ENCODE peak calls at places on chromosomes 1 and 21, in six cellular contexts. X is IMR-90, R is trophoblast cell, I is H1, D is mesendoderm, T is mesenchymal stem cell. S is an unnamed sample.

GRCh38 chr1:206464456-206464964 is 5.8 kb upstream of the IKBKE start:
- DNase-seq in X (peak; percentile 95), T (peak; percentile 84), R (no peak), I (no peak), D (no peak), S (no peak)

GRCh38 chr21:42163511-42163863 is 55.5 kb upstream of the ABCG1 start:
- DNase-seq in T (no peak), X (no peak), R (no peak), D (no peak), I (no peak), S (no peak)

GRCh38 chr1:119133987-119134386 is 6.5 kb downstream of the WARS2 start:
- DNase-seq in I (no peak), D (peak; percentile 70), R (no peak), T (no peak), X (peak; percentile 63), S (no peak)

GRCh38 chr1:199161766-199162303 is 523.0 kb downstream of the PTPRC start:
- DNase-seq in T (no peak), D (no peak), R (no peak), X (no peak), I (no peak), S (no peak)

GRCh38 chr21:33325222-33326067 is 675 bp downstream of the IFNAR1 start:
- DNase-seq in R (peak; percentile 77), I (no peak), X (peak; percentile 75), D (peak; percentile 28), T (peak; percentile 89), S (peak; percentile 5)

GRCh38 chr1:221604948-221605347 is 136.9 kb downstream of the DUSP10 start:
- DNase-seq in T (no peak), X (peak; percentile 30), D (no peak), R (no peak), I (no peak), S (no peak)

GRCh38 chr1:65147424-65148177 is 402 bp upstream of the AK4 start:
- DNase-seq in I (peak; percentile 67), X (no peak), R (no peak), D (peak; percentile 43), T (peak; percentile 15), S (peak; percentile 31)

GRCh38 chr1:8705104-8705503 is 112.3 kb downstream of the RERE start:
- DNase-seq in T (no peak), X (no peak), I (no peak), D (no peak), R (no peak), S (no peak)

GRCh38 chr1:219585837-219586465 is 27.0 kb downstream of the ZC3H11B start:
- DNase-seq in I (no peak), R (peak; percentile 93), X (no peak), T (no peak), D (no peak), S (no peak)

GRCh38 chr1:231684333-231685244 is 58.0 kb downstream of the DISC1 start:
- DNase-seq in X (peak; percentile 22), R (no peak), D (no peak), T (peak; percentile 46), I (no peak), S (no peak)

GRCh38 chr1:157000686-157001085 is 44.9 kb downstream of the ARHGEF11 start:
- DNase-seq in D (peak; percentile 71), T (no peak), I (peak; percentile 27), R (no peak), X (peak; percentile 32), S (no peak)

GRCh38 chr1:228270032-228270431 is 62.2 kb downstream of the OBSCN start:
- DNase-seq in D (no peak), R (no peak), T (peak; percentile 70), X (peak; percentile 81), I (no peak), S (no peak)

GRCh38 chr1:11752359-11753208 is 9.4 kb upstream of the C1orf167 start:
- DNase-seq in I (no peak), D (peak; percentile 74), R (peak; percentile 70), T (no peak), X (no peak), S (no peak)

GRCh38 chr1:113456967-113457366 is 66.7 kb downstream of the MAGI3 start:
- DNase-seq in T (peak; percentile 81), X (peak; percentile 98), R (no peak), D (peak; percentile 6), I (no peak), S (no peak)

GRCh38 chr1:86507935-86508582 is 38.8 kb upstream of the CLCA4 start:
- DNase-seq in X (peak; percentile 38), D (peak; percentile 60), R (no peak), I (no peak), T (peak; percentile 58), S (no peak)

GRCh38 chr1:233982827-233983518 is 78.5 kb downstream of the SLC35F3 start:
- DNase-seq in T (no peak), X (no peak), I (no peak), R (no peak), D (no peak), S (no peak)

GRCh38 chr1:63326106-63326472 is 3.7 kb downstream of the FOXD3 start:
- DNase-seq in X (no peak), D (peak; percentile 70), R (no peak), I (peak; percentile 60), T (no peak), S (no peak)

GRCh38 chr1:164748253-164748899 is 189.4 kb downstream of the PBX1 start:
- DNase-seq in R (peak; percentile 55), I (no peak), T (peak; percentile 96), D (peak; percentile 49), X (peak; percentile 99), S (peak; percentile 51)

GRCh38 chr1:3472088-3472850 is 17.8 kb downstream of the ARHGEF16 start:
- DNase-seq in D (no peak), X (no peak), R (no peak), T (no peak), I (no peak), S (no peak)

GRCh38 chr1:192739476-192740184 is 69.2 kb upstream of the RGS2 start:
- DNase-seq in D (no peak), X (no peak), I (no peak), R (peak; percentile 13), T (no peak), S (no peak)

GRCh38 chr21:26653431-26653830 is 80.3 kb upstream of the CYYR1 start:
- DNase-seq in X (no peak), D (no peak), R (no peak), T (no peak), I (no peak), S (no peak)

GRCh38 chr21:39630191-39630591 is 17.5 kb downstream of the B3GALT5 start:
- DNase-seq in I (no peak), T (peak; percentile 76), X (peak; percentile 25), R (no peak), D (no peak), S (no peak)

GRCh38 chr1:203267347-203267846 is 37.9 kb upstream of the BTG2 start:
- DNase-seq in D (peak; percentile 94), R (peak; percentile 79), X (peak; percentile 78), T (peak; percentile 90), I (peak; percentile 89), S (peak; percentile 91)

GRCh38 chr1:51535006-51535592 is 16.0 kb upstream of the EPS15 start:
- DNase-seq in T (peak; percentile 66), I (peak; percentile 54), R (peak; percentile 11), D (peak; percentile 81), X (peak; percentile 68), S (peak; percentile 21)

GRCh38 chr1:201369209-201369608 is 8.3 kb downstream of the TNNT2 start:
- DNase-seq in X (no peak), T (no peak), I (no peak), D (no peak), R (no peak), S (no peak)

GRCh38 chr1:245156736-245157505 is 2.1 kb downstream of the KIF26B start:
- DNase-seq in I (peak; percentile 58), T (peak; percentile 34), R (peak; percentile 60), X (peak; percentile 12), D (peak; percentile 75), S (no peak)
- H3K23ac ChIP-seq in I (no peak overlapping the region), T (no peak overlapping the region), R (no peak overlapping the region), X (no peak overlapping the region), D (peak overlapping the region; percentile 80), S (peak overlapping the region; percentile 16)

DNA sequence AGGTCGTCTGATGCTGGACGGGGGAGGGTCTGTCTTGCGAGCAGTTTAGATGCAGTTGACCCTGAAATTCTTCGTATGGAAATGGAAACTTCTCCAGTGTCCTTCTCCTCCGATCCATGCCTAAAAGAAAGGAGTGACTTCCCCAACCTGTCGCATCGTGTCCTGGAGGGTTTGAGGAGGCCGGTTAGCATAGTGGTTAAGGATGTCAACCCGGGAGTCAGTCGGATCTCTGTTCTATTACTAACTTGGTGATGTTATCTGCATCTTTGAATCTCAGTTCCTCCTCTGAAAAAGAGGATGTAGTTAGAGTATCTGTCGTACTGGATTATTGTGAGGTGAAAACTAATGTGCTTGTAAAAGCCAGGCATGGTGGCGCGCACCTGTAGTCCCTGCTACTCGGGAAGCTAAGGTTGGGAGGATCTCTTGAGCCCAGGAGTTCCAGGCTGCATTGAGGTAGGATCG is 700 bp downstream of the ZBTB8B start:
- DNase-seq in T (no peak), I (no peak), X (no peak), R (no peak), D (peak; percentile 21), S (no peak)
- H3K4me3 ChIP-seq in T (peak overlapping the region; percentile 72), I (peak overlapping the region; percentile 63), X (no peak overlapping the region), R (peak overlapping the region; percentile 80), D (peak overlapping the region; percentile 73), S (peak overlapping the region; percentile 76)

GRCh38 chr1:92411511-92411910 is 75.2 kb downstream of the GFI1 start:
- DNase-seq in X (peak; percentile 78), T (peak; percentile 37), I (no peak), R (no peak), D (no peak), S (no peak)

GRCh38 chr1:92410706-92411105 is 76.0 kb downstream of the GFI1 start:
- DNase-seq in R (no peak), D (peak; percentile 19), X (no peak), T (no peak), I (no peak), S (no peak)

GRCh38 chr1:92408825-92409224 is 77.9 kb downstream of the GFI1 start:
- DNase-seq in D (no peak), R (no peak), I (no peak), T (no peak), X (peak; percentile 55), S (no peak)

GRCh38 chr1:92404661-92405060 is 82.1 kb downstream of the GFI1 start:
- DNase-seq in X (peak; percentile 40), I (no peak), T (peak; percentile 6), R (peak; percentile 30), D (peak; percentile 60), S (no peak)

GRCh38 chr1:92409946-92410345 is 76.8 kb downstream of the GFI1 start:
- DNase-seq in X (no peak), T (no peak), D (no peak), I (no peak), R (no peak), S (no peak)
- H3K23ac ChIP-seq in X (no peak overlapping the region), T (no peak overlapping the region), D (no peak overlapping the region), I (no peak overlapping the region), R (no peak overlapping the region), S (no peak overlapping the region)

GRCh38 chr1:35408925-35409324 is 140.4 kb downstream of the ZMYM4 start:
- DNase-seq in T (no peak), I (no peak), D (no peak), R (no peak), X (no peak), S (no peak)

GRCh38 chr1:35406103-35406502 is 137.6 kb downstream of the ZMYM4 start:
- DNase-seq in I (no peak), T (no peak), R (no peak), D (peak; percentile 38), X (peak; percentile 39), S (no peak)

DNA sequence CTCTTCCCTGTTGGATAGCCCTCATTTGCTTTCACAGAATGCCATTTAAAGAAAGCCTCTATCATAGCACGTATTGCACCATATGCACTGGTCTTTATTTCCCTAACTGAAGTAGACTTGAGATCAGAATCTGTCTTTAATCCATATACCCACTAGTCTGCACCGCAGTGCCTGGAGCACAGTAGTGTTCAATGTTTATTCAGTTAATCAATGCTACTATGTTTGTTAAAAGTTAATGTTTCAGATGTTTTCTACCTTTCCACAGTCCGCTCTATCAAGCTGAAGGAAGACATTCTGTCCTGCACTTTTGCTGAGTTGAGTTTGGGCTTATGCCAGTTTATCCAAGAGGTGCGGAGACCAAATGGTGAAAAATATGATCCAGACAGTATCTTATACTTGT is 139.2 kb downstream of the ZMYM4 start:
- DNase-seq in D (no peak), X (no peak), R (no peak), T (no peak), I (no peak), S (no peak)
- H3K4me3 ChIP-seq in D (no peak overlapping the region), X (no peak overlapping the region), R (no peak overlapping the region), T (no peak overlapping the region), I (no peak overlapping the region), S (no peak overlapping the region)

S was measured in neuronal stem cell.